ENCODE peak calls at places on chromosomes 13 and 19, in eight cellular contexts. S is Caco-2; Q is lung; K is GM13977; U is fibroblast of mammary gland; L is psoas muscle; V is CD8-positive, alpha-beta T cell; M is nephron progenitor cell. Z is an unnamed sample.

GRCh38 chr19:48587387-48587786 is 19.2 kb upstream of the SPACA4 start:
- DNase-seq in U (no peak), L (no peak), M (no peak), S (no peak), K (no peak), Q (no peak), V (no peak), Z (no peak)

GRCh38 chr19:49814010-49814409 is 918 bp upstream of the FUZ start:
- DNase-seq in K (no peak), S (no peak), U (no peak), M (no peak), V (no peak), Q (no peak), L (no peak), Z (no peak)

GRCh38 chr13:41137951-41138350 is 5.3 kb upstream of the KBTBD6 start:
- DNase-seq in M (no peak), K (no peak), V (no peak), S (no peak), L (no peak), Q (no peak), U (peak; percentile 71), Z (no peak)

GRCh38 chr19:48623556-48624066 is 4.3 kb downstream of the SPHK2 start:
- DNase-seq in S (no peak), Q (no peak), L (no peak), V (no peak), M (no peak), K (no peak), U (no peak), Z (no peak)

GRCh38 chr19:56273563-56274117 is 1.1 kb downstream of the EDDM13 start:
- DNase-seq in U (peak; percentile 53), M (no peak), Q (no peak), S (no peak), V (no peak), L (no peak), K (no peak), Z (no peak)

GRCh38 chr13:39737047-39737446 is 81.6 kb downstream of the COG6 start:
- DNase-seq in S (no peak), Q (no peak), L (no peak), M (no peak), K (no peak), U (no peak), V (no peak), Z (no peak)

GRCh38 chr19:39969681-39970423 is 1.1 kb upstream of the PSMC4 start:
- DNase-seq in M (no peak), U (no peak), K (no peak), Q (no peak), S (no peak), L (no peak), V (no peak), Z (no peak)

GRCh38 chr13:49836516-49836915 is 44.0 kb upstream of the KPNA3 start:
- DNase-seq in L (no peak), V (no peak), S (peak; percentile 77), M (peak; percentile 20), K (no peak), Q (no peak), U (no peak), Z (no peak)

GRCh38 chr13:54092686-54093085 is 1064.1 kb downstream of the OLFM4 start:
- DNase-seq in U (no peak), K (no peak), V (no peak), S (no peak), L (no peak), Q (no peak), M (no peak), Z (no peak)

GRCh38 chr19:12364391-12365093 is 941 bp downstream of the ZNF442 start:
- DNase-seq in K (peak; percentile 48), U (peak; percentile 7), V (peak; percentile 11), M (peak; percentile 29), S (no peak), L (no peak), Q (peak; percentile 29), Z (no peak)

GRCh38 chr19:8269724-8270123 is 38.4 kb downstream of the CD320 start:
- DNase-seq in U (no peak), S (no peak), L (no peak), Q (peak; percentile 16), V (no peak), K (no peak), M (no peak), Z (no peak)

GRCh38 chr19:39246951-39247669 is 1.5 kb downstream of the IFNL4 start:
- DNase-seq in U (peak; percentile 8), M (peak; percentile 62), L (peak; percentile 42), K (no peak), S (no peak), V (peak; percentile 22), Q (no peak), Z (no peak)

GRCh38 chr13:108974686-108975085 is 345.3 kb downstream of the MYO16 start:
- DNase-seq in K (no peak), L (no peak), S (no peak), M (no peak), U (no peak), V (no peak), Q (no peak), Z (no peak)

DNA sequence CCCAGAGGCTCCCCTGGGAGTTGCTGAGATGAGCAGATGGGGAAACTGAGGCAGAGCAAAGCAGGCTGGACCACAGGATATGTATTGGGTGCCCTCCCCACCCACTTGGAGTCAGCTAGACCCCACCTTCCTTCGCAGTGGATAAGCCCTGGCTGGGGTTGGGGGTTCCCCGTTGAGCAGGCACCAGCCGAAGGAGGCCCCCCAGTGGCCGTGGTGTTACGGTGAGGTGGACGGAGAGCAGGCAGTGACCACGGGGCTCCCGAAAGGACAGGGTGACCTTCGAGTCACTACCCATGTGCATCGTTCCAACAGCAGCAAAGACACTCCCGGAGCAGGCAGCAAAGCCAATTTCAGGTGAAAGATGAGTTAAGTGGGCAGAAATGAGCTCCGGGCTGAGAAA is 62.4 kb upstream of the ADGRE5 start:
- DNase-seq in K (peak; percentile 76), M (peak; percentile 23), L (no peak), Q (no peak), S (no peak), U (no peak), V (no peak), Z (no peak)
- TF ChIP-seq CTCF in K (peak; percentile 59), M (peak; percentile 7), L (no peak), Q (no peak), S (no peak), U (no peak), V (no peak), Z (peak; percentile 23)

DNA sequence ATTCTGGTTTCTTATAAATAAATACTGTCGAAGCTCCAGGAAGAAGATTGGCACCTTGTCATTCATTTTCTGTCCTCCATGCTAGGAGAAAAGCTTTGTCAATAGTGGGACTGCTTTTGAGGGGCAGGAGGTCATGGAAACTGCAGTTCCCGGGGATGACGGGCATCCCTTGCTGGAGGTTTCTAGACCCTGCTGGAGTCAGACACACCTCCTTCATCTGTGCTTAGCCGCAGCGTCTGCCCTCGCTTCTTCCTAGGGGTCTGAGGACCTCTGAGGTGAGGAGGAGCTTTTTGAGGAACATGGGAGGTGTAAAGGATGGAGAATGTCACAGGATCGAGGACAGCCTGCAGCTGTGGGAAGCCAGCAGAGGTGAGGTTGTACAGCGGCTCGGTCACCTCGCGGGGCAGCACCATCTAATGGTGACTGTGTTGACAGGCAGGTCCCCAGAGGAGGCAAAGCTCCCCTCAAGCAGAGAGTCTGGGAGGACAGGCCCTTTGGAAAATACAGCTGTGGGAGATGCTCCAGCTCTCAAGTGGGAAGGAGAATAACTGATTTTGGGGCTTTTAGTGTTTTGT is 172.7 kb upstream of the RNF113B start:
- DNase-seq in V (no peak), S (peak; percentile 59), K (no peak), U (no peak), L (no peak), M (peak; percentile 37), Q (no peak), Z (no peak)
- TF ChIP-seq CTCF in V (no peak), S (peak; percentile 40), K (no peak), U (no peak), L (peak; percentile 9), M (no peak), Q (no peak), Z (no peak)

DNA sequence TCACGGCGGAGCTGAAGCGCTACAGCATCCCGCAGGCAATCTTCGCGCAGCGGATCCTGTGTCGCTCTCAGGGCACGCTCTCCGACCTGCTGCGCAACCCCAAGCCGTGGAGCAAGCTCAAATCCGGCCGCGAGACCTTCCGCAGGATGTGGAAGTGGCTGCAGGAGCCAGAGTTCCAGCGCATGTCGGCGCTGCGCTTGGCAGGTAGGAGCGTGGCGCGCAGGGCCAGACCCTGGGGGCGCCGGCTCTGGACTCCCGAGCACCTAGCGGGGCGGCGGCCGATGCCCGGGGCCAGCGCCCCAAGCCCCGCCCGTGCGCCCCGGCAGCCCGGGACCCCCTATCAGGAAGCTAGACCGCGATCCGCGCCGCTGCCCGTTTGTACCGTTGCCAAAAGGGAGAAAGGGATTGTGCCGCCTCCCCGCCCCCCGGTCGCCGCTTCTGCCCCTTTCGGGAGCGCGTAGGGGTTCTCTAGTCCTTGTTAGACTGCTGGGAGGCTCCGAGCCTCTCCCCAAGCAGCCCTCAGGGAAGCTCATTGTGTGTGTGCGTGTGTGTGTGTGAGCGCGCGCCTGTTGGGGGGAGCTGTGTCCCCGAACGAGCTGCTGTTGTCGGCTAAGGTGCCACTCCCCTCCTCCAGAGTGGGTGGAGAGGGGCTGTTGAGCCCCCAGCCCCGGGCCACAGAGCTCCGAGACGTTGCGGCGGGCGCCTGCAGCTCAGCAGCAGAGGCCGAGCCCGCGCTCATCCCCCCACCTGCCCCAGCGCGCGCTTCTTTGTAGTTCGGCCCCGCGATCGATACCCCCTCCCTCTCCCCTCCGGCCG is 1.6 kb downstream of the ONECUT3 start:
- DNase-seq in Q (no peak), K (no peak), L (no peak), V (no peak), U (peak; percentile 22), M (no peak), S (no peak), Z (no peak)
- TF ChIP-seq CTCF in Q (no peak), K (no peak), L (no peak), V (no peak), U (no peak), M (no peak), S (no peak), Z (no peak)

GRCh38 chr13:66354880-66355279 is 875.3 kb downstream of the PCDH9 start:
- DNase-seq in L (no peak), M (no peak), Q (no peak), V (no peak), K (no peak), U (no peak), S (no peak), Z (no peak)

GRCh38 chr13:66358564-66358963 is 871.6 kb downstream of the PCDH9 start:
- DNase-seq in K (no peak), L (no peak), Q (no peak), U (no peak), S (no peak), V (no peak), M (no peak), Z (no peak)

GRCh38 chr13:66348745-66349720 is 881.1 kb downstream of the PCDH9 start:
- DNase-seq in M (no peak), Q (peak; percentile 34), S (no peak), V (no peak), U (no peak), K (no peak), L (no peak), Z (no peak)

GRCh38 chr13:66349945-66350344 is 880.2 kb downstream of the PCDH9 start:
- DNase-seq in V (no peak), M (no peak), K (no peak), U (no peak), L (no peak), Q (no peak), S (no peak), Z (no peak)

DNA sequence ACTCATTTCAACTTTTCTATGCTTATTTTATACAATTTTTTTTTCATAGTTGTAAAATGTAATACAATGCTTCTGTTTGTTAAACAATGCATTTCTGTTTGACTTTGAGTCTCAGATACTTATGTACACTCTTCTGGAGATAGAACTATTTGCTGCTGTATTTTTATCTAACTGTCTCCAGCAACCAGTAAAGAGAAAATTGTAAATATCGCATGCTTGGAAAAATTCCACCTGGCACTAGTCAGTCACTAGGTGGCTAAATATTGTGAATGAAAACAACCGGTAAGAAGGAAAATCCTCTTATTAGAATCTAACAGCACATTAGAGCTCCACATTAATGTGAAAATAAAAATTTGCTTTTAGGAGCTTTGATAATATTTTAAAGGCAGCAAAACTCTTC is 876.5 kb downstream of the PCDH9 start:
- DNase-seq in M (no peak), Q (no peak), U (no peak), L (no peak), S (no peak), V (no peak), K (no peak), Z (no peak)
- TF ChIP-seq CTCF in M (no peak), Q (no peak), U (no peak), L (no peak), S (no peak), V (no peak), K (no peak), Z (no peak)

Z was measured in AG09319.